ENCODE peak calls at places on chromosomes 2 and 18, in seven cellular contexts. One of them, this sample, is unnamed. For H3K9me3 and H3K4me1, the result is how much of the 10 kb centered on the place peaks cover.

GRCh38 chr18:62384610-62385097 is 59.5 kb downstream of the TNFRSF11A start:
- DNase-seq in neural progenitor cell: peak
- DNase-seq in mesenchymal stem cell: peak
- DNase-seq in GM23248: no peak
- DNase-seq in small intestine: no peak
- DNase-seq in sigmoid colon: no peak
- DNase-seq in H9: peak
- DNase-seq in this sample: no peak

GRCh38 chr2:38601061-38601460 is 1.7 kb downstream of the HNRNPLL start:
- DNase-seq in neural progenitor cell: no peak
- DNase-seq in mesenchymal stem cell: no peak
- DNase-seq in GM23248: peak
- DNase-seq in small intestine: no peak
- DNase-seq in sigmoid colon: no peak
- DNase-seq in H9: no peak
- DNase-seq in this sample: no peak

GRCh38 chr2:227870710-227871374 is 589 bp upstream of the DAW1 start:
- DNase-seq in neural progenitor cell: no peak
- DNase-seq in mesenchymal stem cell: peak
- DNase-seq in GM23248: peak
- DNase-seq in small intestine: peak
- DNase-seq in sigmoid colon: no peak
- DNase-seq in H9: no peak
- DNase-seq in this sample: no peak

GRCh38 chr2:36352024-36352398 is 3.6 kb upstream of the CRIM1 start:
- DNase-seq in neural progenitor cell: peak
- DNase-seq in mesenchymal stem cell: peak
- DNase-seq in GM23248: peak
- DNase-seq in small intestine: peak
- DNase-seq in sigmoid colon: no peak
- DNase-seq in H9: peak
- DNase-seq in this sample: no peak

GRCh38 chr2:100309973-100310719 is 12.2 kb downstream of the LONRF2 start:
- DNase-seq in neural progenitor cell: no peak
- DNase-seq in mesenchymal stem cell: no peak
- DNase-seq in GM23248: no peak
- DNase-seq in small intestine: no peak
- DNase-seq in sigmoid colon: no peak
- DNase-seq in H9: no peak
- DNase-seq in this sample: no peak

GRCh38 chr2:120204945-120205670 is 18.1 kb downstream of the TMEM185B start:
- DNase-seq in neural progenitor cell: no peak
- DNase-seq in mesenchymal stem cell: no peak
- DNase-seq in GM23248: no peak
- DNase-seq in small intestine: no peak
- DNase-seq in sigmoid colon: no peak
- DNase-seq in H9: no peak
- DNase-seq in this sample: no peak

GRCh38 chr18:10012526-10012925 is 98.7 kb downstream of the VAPA start:
- DNase-seq in neural progenitor cell: no peak
- DNase-seq in mesenchymal stem cell: no peak
- DNase-seq in GM23248: no peak
- DNase-seq in small intestine: no peak
- DNase-seq in sigmoid colon: peak
- DNase-seq in H9: no peak
- DNase-seq in this sample: no peak

GRCh38 chr18:59275406-59275949 is 2.2 kb upstream of the RAX start:
- DNase-seq in neural progenitor cell: peak
- DNase-seq in mesenchymal stem cell: no peak
- DNase-seq in GM23248: no peak
- DNase-seq in small intestine: no peak
- DNase-seq in sigmoid colon: no peak
- DNase-seq in H9: no peak
- DNase-seq in this sample: no peak

GRCh38 chr2:165067958-165068612 is 112.8 kb upstream of the SLC38A11 start:
- DNase-seq in neural progenitor cell: peak
- DNase-seq in mesenchymal stem cell: peak
- DNase-seq in GM23248: peak
- DNase-seq in small intestine: no peak
- DNase-seq in sigmoid colon: no peak
- DNase-seq in H9: peak
- DNase-seq in this sample: peak

GRCh38 chr2:46306320-46306719 is 9.1 kb downstream of the EPAS1 start:
- DNase-seq in neural progenitor cell: no peak
- DNase-seq in mesenchymal stem cell: peak
- DNase-seq in GM23248: peak
- DNase-seq in small intestine: peak
- DNase-seq in sigmoid colon: no peak
- DNase-seq in H9: no peak
- DNase-seq in this sample: no peak

GRCh38 chr2:47771211-47771610 is 11.7 kb upstream of the MSH6 start:
- DNase-seq in neural progenitor cell: no peak
- DNase-seq in mesenchymal stem cell: peak
- DNase-seq in GM23248: peak
- DNase-seq in small intestine: no peak
- DNase-seq in sigmoid colon: no peak
- DNase-seq in H9: no peak
- DNase-seq in this sample: no peak

GRCh38 chr2:205692095-205692494 is 9.8 kb downstream of the NRP2 start:
- DNase-seq in neural progenitor cell: no peak
- DNase-seq in mesenchymal stem cell: peak
- DNase-seq in GM23248: peak
- DNase-seq in small intestine: no peak
- DNase-seq in sigmoid colon: no peak
- DNase-seq in H9: no peak
- DNase-seq in this sample: no peak

DNA sequence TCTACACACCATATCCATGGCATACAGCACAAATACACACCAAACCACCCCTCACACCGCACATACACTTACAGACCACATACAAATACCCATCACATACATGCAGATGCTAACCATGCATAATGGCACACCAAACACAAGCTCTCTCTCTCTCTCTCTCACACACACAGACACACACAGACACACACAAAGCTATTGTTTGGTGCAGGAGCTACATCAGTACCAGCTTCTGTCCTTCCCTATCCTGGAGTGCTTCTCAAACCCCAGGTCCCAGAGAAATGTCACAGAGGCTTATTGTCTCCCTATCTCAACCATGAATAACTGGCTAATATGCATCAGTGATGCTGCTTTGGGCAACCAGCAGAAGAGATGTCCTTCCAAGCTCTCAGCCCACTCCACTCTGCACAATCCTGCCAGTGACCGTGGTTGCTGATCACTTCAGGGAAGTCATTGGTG is 36.5 kb upstream of the ST3GAL5 start:
- DNase-seq in neural progenitor cell: no peak
- DNase-seq in mesenchymal stem cell: no peak
- DNase-seq in GM23248: no peak
- DNase-seq in small intestine: no peak
- DNase-seq in sigmoid colon: no peak
- DNase-seq in H9: no peak
- DNase-seq in this sample: no peak
- H3K27ac ChIP-seq in neural progenitor cell: no peak
- H3K27ac ChIP-seq in mesenchymal stem cell: no peak
- H3K27ac ChIP-seq in GM23248: no peak
- H3K27ac ChIP-seq in small intestine: no peak
- H3K27ac ChIP-seq in sigmoid colon: peak
- H3K27ac ChIP-seq in H9: no peak
- H3K27ac ChIP-seq in this sample: no peak

GRCh38 chr18:71643822-71644221 is 900.3 kb downstream of the CBLN2 start:
- DNase-seq in neural progenitor cell: no peak
- DNase-seq in mesenchymal stem cell: no peak
- DNase-seq in GM23248: no peak
- DNase-seq in small intestine: no peak
- DNase-seq in sigmoid colon: no peak
- DNase-seq in H9: no peak
- DNase-seq in this sample: no peak
- H3K9me3 ChIP-seq in neural progenitor cell: under half
- H3K9me3 ChIP-seq in mesenchymal stem cell: under half
- H3K9me3 ChIP-seq in GM23248: under half
- H3K9me3 ChIP-seq in small intestine: under half
- H3K9me3 ChIP-seq in sigmoid colon: under half
- H3K9me3 ChIP-seq in H9: under half
- H3K9me3 ChIP-seq in this sample: under half

GRCh38 chr2:240567137-240567871 is 980 bp upstream of the RNPEPL1 start:
- DNase-seq in neural progenitor cell: no peak
- DNase-seq in mesenchymal stem cell: peak
- DNase-seq in GM23248: peak
- DNase-seq in small intestine: peak
- DNase-seq in sigmoid colon: peak
- DNase-seq in H9: no peak
- DNase-seq in this sample: no peak

GRCh38 chr2:240567872-240568677 is at the start of gene RNPEPL1:
- DNase-seq in neural progenitor cell: peak
- DNase-seq in mesenchymal stem cell: peak
- DNase-seq in GM23248: peak
- DNase-seq in small intestine: peak
- DNase-seq in sigmoid colon: peak
- DNase-seq in H9: no peak
- DNase-seq in this sample: no peak

GRCh38 chr2:240569998-240570530 is 1.8 kb downstream of the RNPEPL1 start:
- DNase-seq in neural progenitor cell: no peak
- DNase-seq in mesenchymal stem cell: no peak
- DNase-seq in GM23248: no peak
- DNase-seq in small intestine: no peak
- DNase-seq in sigmoid colon: no peak
- DNase-seq in H9: no peak
- DNase-seq in this sample: no peak

GRCh38 chr2:240569523-240569997 is 1.3 kb downstream of the RNPEPL1 start:
- DNase-seq in neural progenitor cell: no peak
- DNase-seq in mesenchymal stem cell: no peak
- DNase-seq in GM23248: no peak
- DNase-seq in small intestine: no peak
- DNase-seq in sigmoid colon: no peak
- DNase-seq in H9: no peak
- DNase-seq in this sample: no peak

DNA sequence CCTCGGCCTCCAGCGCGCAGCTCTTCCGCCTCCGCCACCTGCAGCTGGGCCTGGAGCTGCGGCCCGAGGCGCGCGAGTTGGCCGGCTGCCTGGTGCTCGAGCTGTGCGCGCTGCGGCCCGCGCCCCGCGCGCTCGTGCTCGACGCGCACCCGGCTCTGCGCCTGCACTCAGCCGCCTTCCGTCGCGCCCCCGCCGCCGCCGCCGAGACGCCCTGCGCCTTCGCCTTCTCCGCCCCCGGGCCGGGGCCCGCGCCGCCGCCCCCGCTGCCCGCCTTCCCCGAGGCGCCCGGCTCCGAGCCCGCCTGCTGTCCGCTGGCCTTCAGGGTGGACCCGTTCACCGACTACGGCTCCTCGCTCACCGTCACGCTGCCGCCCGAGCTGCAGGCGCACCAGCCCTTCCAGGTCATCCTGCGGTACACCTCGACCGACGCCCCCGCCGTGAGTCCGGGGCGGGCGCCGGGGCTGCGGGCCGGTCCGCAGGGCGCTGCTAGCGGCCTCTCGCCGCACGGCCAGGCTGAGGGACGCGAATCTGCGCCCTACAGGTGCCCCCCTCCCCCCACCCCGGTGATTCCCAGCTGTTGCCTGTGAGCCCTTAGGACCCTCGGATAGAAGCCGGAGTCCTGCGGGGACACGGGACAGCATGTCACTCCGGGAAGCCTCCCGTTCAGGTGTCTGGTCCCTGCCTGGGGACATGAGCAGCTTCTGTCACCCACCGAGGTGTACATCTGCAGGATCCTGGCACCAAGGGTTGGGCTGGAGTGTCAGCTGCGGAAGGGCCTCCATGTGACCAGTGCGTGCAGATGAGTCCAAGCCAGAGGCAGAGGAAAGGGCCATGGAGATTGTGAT is 616 bp downstream of the RNPEPL1 start:
- DNase-seq in neural progenitor cell: peak
- DNase-seq in mesenchymal stem cell: peak
- DNase-seq in GM23248: peak
- DNase-seq in small intestine: peak
- DNase-seq in sigmoid colon: peak
- DNase-seq in H9: no peak
- DNase-seq in this sample: no peak
- H3K4me1 ChIP-seq in neural progenitor cell: under half
- H3K4me1 ChIP-seq in mesenchymal stem cell: half or more
- H3K4me1 ChIP-seq in GM23248: under half
- H3K4me1 ChIP-seq in small intestine: under half
- H3K4me1 ChIP-seq in sigmoid colon: under half
- H3K4me1 ChIP-seq in H9: under half
- H3K4me1 ChIP-seq in this sample: under half

DNA sequence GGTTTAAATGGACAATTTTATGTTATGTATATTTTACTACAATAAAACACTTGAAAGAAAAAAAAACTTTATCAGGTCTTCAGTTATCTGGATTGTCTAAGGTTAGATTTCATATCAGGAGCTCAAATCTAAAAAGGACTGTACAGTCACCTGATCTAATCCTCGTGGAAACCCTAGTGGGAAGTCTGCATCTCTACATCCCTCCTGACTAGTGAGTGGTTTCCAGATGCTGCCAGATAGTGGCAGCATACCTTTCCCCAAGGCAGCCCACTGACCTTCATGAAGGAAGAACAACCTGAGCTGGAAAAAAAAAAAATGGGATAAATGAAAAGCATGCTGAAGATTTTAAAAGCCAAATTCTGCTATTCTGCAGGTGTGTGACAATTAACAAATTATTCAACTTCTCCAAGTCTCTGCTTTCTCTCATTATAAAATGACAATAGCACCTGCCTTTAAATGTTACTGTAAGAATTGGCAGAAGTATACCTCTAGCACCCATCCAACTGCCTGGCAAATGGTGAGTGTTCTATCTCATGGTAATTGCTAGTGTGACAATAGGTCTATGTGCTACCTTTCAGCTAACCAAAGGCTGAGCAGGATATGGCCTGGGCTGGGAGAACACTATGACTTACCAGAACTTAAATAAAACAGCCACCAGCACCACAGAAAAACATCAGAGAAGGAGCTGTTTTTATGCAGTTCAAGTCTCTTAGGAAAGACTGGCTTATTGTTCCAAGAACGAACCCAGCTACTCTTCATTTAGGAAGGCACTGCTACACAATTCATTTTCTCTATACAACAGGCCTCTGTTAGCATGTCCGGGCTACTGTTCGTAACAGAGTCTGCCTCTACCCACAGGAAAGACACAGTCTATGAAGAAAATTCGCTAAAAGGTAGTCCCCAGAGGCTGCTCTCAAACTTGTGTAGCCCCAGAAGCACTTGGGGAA is 8.6 kb downstream of the CLASP1 start:
- DNase-seq in neural progenitor cell: no peak
- DNase-seq in mesenchymal stem cell: no peak
- DNase-seq in GM23248: no peak
- DNase-seq in small intestine: no peak
- DNase-seq in sigmoid colon: no peak
- DNase-seq in H9: no peak
- DNase-seq in this sample: no peak
- H3K27ac ChIP-seq in neural progenitor cell: peak
- H3K27ac ChIP-seq in mesenchymal stem cell: no peak
- H3K27ac ChIP-seq in GM23248: no peak
- H3K27ac ChIP-seq in small intestine: no peak
- H3K27ac ChIP-seq in sigmoid colon: no peak
- H3K27ac ChIP-seq in H9: no peak
- H3K27ac ChIP-seq in this sample: no peak

GRCh38 chr2:83142934-83143333 is 1316.1 kb downstream of the SUCLG1 start:
- DNase-seq in neural progenitor cell: no peak
- DNase-seq in mesenchymal stem cell: no peak
- DNase-seq in GM23248: no peak
- DNase-seq in small intestine: no peak
- DNase-seq in sigmoid colon: no peak
- DNase-seq in H9: no peak
- DNase-seq in this sample: no peak
- H3K9me3 ChIP-seq in neural progenitor cell: under half
- H3K9me3 ChIP-seq in mesenchymal stem cell: under half
- H3K9me3 ChIP-seq in GM23248: under half
- H3K9me3 ChIP-seq in small intestine: under half
- H3K9me3 ChIP-seq in sigmoid colon: under half
- H3K9me3 ChIP-seq in H9: under half
- H3K9me3 ChIP-seq in this sample: under half